ENCODE peak calls at places on chromosome 7, in nine cellular contexts. G is stimulated activated CD8-positive, alpha-beta memory T cell treated with anti-CD3 and anti-CD28 coated beads, Interleukin-4, amount 100 ng/mL, for 1 hour; Y is NCI-H774; N is stimulated activated CD4-positive, alpha-beta T cell treated with anti-CD3 and anti-CD28 coated beads, Interleukin-1b, Interleukin-23, amount 100 ng/mL, for 1 hour; S is Right ventricle myocardium superior; H is tibial nerve; U is AG09309; A is NCI-H1092 treated with DMSO at 0.1 percent for 48 hours; K is T-cell. M is an unnamed sample.

GRCh38 chr7:11831727-11832495 is at the start of gene THSD7A:
- DNase-seq in A (peak), S (peak), G (no peak), Y (peak), U (no peak), K (no peak), N (no peak), H (no peak), M (no peak)

GRCh38 chr7:90345548-90346319 is 782 bp upstream of the GTPBP10 start:
- DNase-seq in S (no peak), H (no peak), Y (no peak), G (no peak), N (no peak), K (peak), U (peak), A (peak), M (no peak)

GRCh38 chr7:158261362-158262235 is 326.0 kb downstream of the PTPRN2 start:
- DNase-seq in U (no peak), Y (no peak), G (no peak), N (no peak), A (no peak), H (no peak), S (no peak), K (no peak), M (no peak)

GRCh38 chr7:80722596-80723141 is 84.2 kb downstream of the CD36 start:
- DNase-seq in Y (no peak), H (peak), S (peak), U (peak), G (no peak), N (no peak), A (no peak), K (no peak), M (no peak)

GRCh38 chr7:15317215-15317614 is 244.6 kb downstream of the AGMO start:
- DNase-seq in N (no peak), U (no peak), K (no peak), H (no peak), Y (no peak), A (peak), S (no peak), G (no peak), M (no peak)

GRCh38 chr7:124996778-124997177 is 67.2 kb upstream of the POT1 start:
- DNase-seq in H (no peak), N (no peak), G (no peak), Y (no peak), U (no peak), K (no peak), S (no peak), A (no peak), M (no peak)

GRCh38 chr7:111329367-111330234 is 232.7 kb downstream of the IMMP2L start:
- DNase-seq in U (peak), H (no peak), N (no peak), G (no peak), K (no peak), A (no peak), S (no peak), Y (no peak), M (no peak)

GRCh38 chr7:80729586-80730320 is 91.3 kb downstream of the CD36 start:
- DNase-seq in A (no peak), Y (no peak), N (no peak), S (no peak), G (no peak), K (no peak), H (no peak), U (peak), M (no peak)

GRCh38 chr7:41295455-41295815 is 407.5 kb downstream of the INHBA start:
- DNase-seq in K (no peak), Y (no peak), G (no peak), U (no peak), H (no peak), N (no peak), S (no peak), A (no peak), M (no peak)

GRCh38 chr7:151117041-151117440 is 30.8 kb downstream of the AGAP3 start:
- DNase-seq in N (no peak), K (no peak), S (no peak), Y (no peak), G (no peak), U (no peak), A (no peak), H (no peak), M (no peak)

GRCh38 chr7:47336178-47337020 is 245.5 kb downstream of the TNS3 start:
- DNase-seq in Y (no peak), G (no peak), K (no peak), N (no peak), A (no peak), H (no peak), U (peak), S (peak), M (no peak)

GRCh38 chr7:127389321-127389720 is 3.2 kb downstream of the ZNF800 start:
- DNase-seq in Y (no peak), U (no peak), A (no peak), G (no peak), N (no peak), H (no peak), K (no peak), S (no peak), M (no peak)

GRCh38 chr7:109836016-109836415 is 1254.9 kb upstream of the LRRN3 start:
- DNase-seq in G (no peak), N (no peak), U (no peak), H (no peak), K (no peak), A (no peak), S (no peak), Y (no peak), M (no peak)

GRCh38 chr7:111752022-111752582 is 189.8 kb upstream of the IMMP2L start:
- DNase-seq in H (no peak), N (peak), K (peak), U (no peak), A (peak), S (peak), Y (no peak), G (no peak), M (peak)

GRCh38 chr7:149831730-149832219 is 6.4 kb upstream of the ZNF862 start:
- DNase-seq in U (no peak), H (no peak), N (no peak), G (no peak), Y (no peak), K (no peak), A (no peak), S (no peak), M (no peak)

GRCh38 chr7:157576415-157576814 is 239.6 kb downstream of the DNAJB6 start:
- DNase-seq in U (no peak), S (no peak), H (no peak), N (no peak), A (no peak), G (no peak), Y (no peak), K (peak), M (peak)

GRCh38 chr7:151568951-151569652 is 49.4 kb upstream of the RHEB start:
- DNase-seq in N (no peak), H (no peak), K (no peak), G (no peak), U (no peak), Y (no peak), S (no peak), A (no peak), M (no peak)

GRCh38 chr7:106681815-106682495 is 21.0 kb upstream of the CCDC71L start:
- DNase-seq in A (no peak), K (no peak), S (no peak), G (no peak), U (no peak), Y (no peak), N (no peak), H (no peak), M (no peak)

GRCh38 chr7:151008143-151008510 is 16.2 kb downstream of the ATG9B start:
- DNase-seq in K (no peak), H (no peak), S (no peak), G (no peak), A (no peak), Y (no peak), N (no peak), U (no peak), M (no peak)

GRCh38 chr7:39633563-39634550 is 10.5 kb downstream of the RALA start:
- DNase-seq in S (no peak), U (no peak), Y (no peak), K (peak), A (no peak), N (no peak), G (no peak), H (no peak), M (no peak)

GRCh38 chr7:71303566-71303965 is 171.6 kb downstream of the GALNT17 start:
- DNase-seq in A (no peak), G (no peak), N (no peak), H (no peak), S (no peak), U (no peak), K (no peak), Y (no peak), M (no peak)

GRCh38 chr7:78770422-78771410 is 682.8 kb downstream of the MAGI2 start:
- DNase-seq in N (no peak), Y (peak), K (no peak), H (no peak), U (no peak), A (peak), S (no peak), G (no peak), M (no peak)

GRCh38 chr7:40986351-40986873 is 716.5 kb downstream of the INHBA start:
- DNase-seq in G (no peak), Y (peak), N (no peak), K (no peak), S (no peak), A (no peak), H (no peak), U (peak), M (peak)

GRCh38 chr7:131236318-131236672 is 91.4 kb upstream of the MKLN1 start:
- DNase-seq in G (no peak), N (no peak), U (no peak), H (no peak), S (no peak), K (no peak), A (no peak), Y (no peak), M (no peak)